ENCODE peak calls at places on chromosomes 13 and 19, in nine cellular contexts. O is WTC11, G is C1 segment of cervical spinal cord, J is GM13976, H is right atrium auricular region, B is COR-L47, K is amygdala, S is bronchial epithelial cell, Q is HT1080. U is an unnamed sample.

GRCh38 chr13:48116808-48117207 is 21.9 kb upstream of the MED4 start:
- DNase-seq in O (no peak), G (no peak), J (no peak), H (no peak), B (no peak), K (no peak), S (no peak), Q (no peak), U (no peak)

GRCh38 chr19:42250666-42251531 is 4.0 kb downstream of the ERF start:
- DNase-seq in O (no peak), G (peak; percentile 22), J (no peak), H (peak; percentile 76), B (no peak), K (peak; percentile 43), S (no peak), Q (peak; percentile 71), U (peak; percentile 63)

GRCh38 chr19:21519488-21519887 is 14.1 kb downstream of the ZNF429 start:
- DNase-seq in O (no peak), G (no peak), J (no peak), H (no peak), B (no peak), K (no peak), S (no peak), Q (no peak), U (no peak)

GRCh38 chr19:41935781-41936415 is 7.6 kb upstream of the ERFL start:
- DNase-seq in O (no peak), G (no peak), J (no peak), H (no peak), B (no peak), K (no peak), S (no peak), Q (no peak), U (no peak)

GRCh38 chr19:37466277-37466797 is 907 bp downstream of the ZNF569 start:
- DNase-seq in O (peak; percentile 11), G (no peak), J (no peak), H (no peak), B (no peak), K (no peak), S (no peak), Q (no peak), U (no peak)

GRCh38 chr13:85549819-85550218 is 249.4 kb downstream of the SLITRK6 start:
- DNase-seq in O (no peak), G (no peak), J (no peak), H (no peak), B (no peak), K (no peak), S (no peak), Q (no peak), U (no peak)

GRCh38 chr19:5891938-5892771 is 11.4 kb downstream of the NDUFA11 start:
- DNase-seq in O (peak; percentile 53), G (no peak), J (peak; percentile 62), H (no peak), B (no peak), K (peak; percentile 20), S (no peak), Q (peak; percentile 38), U (peak; percentile 72)

GRCh38 chr13:112067871-112068305 is 939 bp downstream of the SOX1 start:
- DNase-seq in O (peak; percentile 56), G (no peak), J (no peak), H (no peak), B (peak; percentile 78), K (no peak), S (no peak), Q (no peak), U (no peak)

GRCh38 chr19:13173129-13173737 is 23.0 kb downstream of the IER2 start:
- DNase-seq in O (no peak), G (no peak), J (no peak), H (no peak), B (no peak), K (no peak), S (no peak), Q (no peak), U (no peak)

GRCh38 chr19:13842294-13843103 is 34.4 kb upstream of the NANOS3 start:
- DNase-seq in O (peak; percentile 59), G (peak; percentile 25), J (peak; percentile 88), H (peak; percentile 91), B (no peak), K (peak; percentile 28), S (no peak), Q (peak; percentile 66), U (peak; percentile 94)

GRCh38 chr13:74904547-74904946 is 577.4 kb downstream of the TBC1D4 start:
- DNase-seq in O (no peak), G (no peak), J (no peak), H (no peak), B (no peak), K (no peak), S (no peak), Q (no peak), U (no peak)

GRCh38 chr19:3784607-3785463 is 1.3 kb downstream of the MATK start:
- DNase-seq in O (no peak), G (no peak), J (no peak), H (no peak), B (no peak), K (no peak), S (no peak), Q (no peak), U (no peak)

GRCh38 chr19:44258835-44259413 is 762 bp upstream of the ZNF233 start:
- DNase-seq in O (no peak), G (no peak), J (no peak), H (no peak), B (no peak), K (no peak), S (no peak), Q (no peak), U (no peak)

GRCh38 chr13:20685042-20685441 is 18.5 kb upstream of the IL17D start:
- DNase-seq in O (no peak), G (no peak), J (no peak), H (no peak), B (no peak), K (no peak), S (no peak), Q (no peak), U (no peak)

GRCh38 chr19:34319230-34319585 is 45.8 kb upstream of the GPI start:
- DNase-seq in O (no peak), G (no peak), J (no peak), H (no peak), B (no peak), K (no peak), S (peak; percentile 60), Q (no peak), U (no peak)

GRCh38 chr13:78610381-78610883 is 7.1 kb upstream of the POU4F1 start:
- DNase-seq in O (no peak), G (no peak), J (no peak), H (no peak), B (no peak), K (no peak), S (peak; percentile 10), Q (no peak), U (no peak)

GRCh38 chr13:41058229-41059070 is 2.9 kb upstream of the WBP4 start:
- DNase-seq in O (no peak), G (no peak), J (no peak), H (no peak), B (no peak), K (no peak), S (no peak), Q (no peak), U (no peak)

GRCh38 chr13:33678906-33679657 is 138.9 kb upstream of the RFC3 start:
- DNase-seq in O (no peak), G (peak; percentile 67), J (peak; percentile 88), H (peak; percentile 72), B (no peak), K (peak; percentile 13), S (peak; percentile 73), Q (peak; percentile 75), U (peak; percentile 39)

GRCh38 chr19:30690935-30691505 is 318.8 kb downstream of the ZNF536 start:
- DNase-seq in O (peak; percentile 38), G (no peak), J (no peak), H (no peak), B (no peak), K (no peak), S (no peak), Q (no peak), U (no peak)

GRCh38 chr13:48631441-48631840 is 22.3 kb upstream of the CYSLTR2 start:
- DNase-seq in O (no peak), G (no peak), J (no peak), H (no peak), B (no peak), K (no peak), S (no peak), Q (no peak), U (no peak)

GRCh38 chr19:743168-743687 is 7.7 kb upstream of the MISP start:
- DNase-seq in O (peak; percentile 46), G (no peak), J (peak; percentile 69), H (no peak), B (peak; percentile 52), K (no peak), S (no peak), Q (no peak), U (no peak)

GRCh38 chr13:35630551-35631275 is 154.2 kb upstream of the MAB21L1 start:
- DNase-seq in O (peak; percentile 28), G (no peak), J (peak; percentile 20), H (no peak), B (peak; percentile 39), K (no peak), S (peak; percentile 55), Q (peak; percentile 52), U (no peak)

GRCh38 chr13:93505104-93505952 is 278.7 kb downstream of the GPC6 start:
- DNase-seq in O (no peak), G (no peak), J (no peak), H (no peak), B (no peak), K (no peak), S (no peak), Q (no peak), U (no peak)

GRCh38 chr19:7348587-7349230 is at the start of gene ARHGEF18:
- DNase-seq in O (no peak), G (no peak), J (peak; percentile 68), H (no peak), B (no peak), K (no peak), S (no peak), Q (no peak), U (peak; percentile 46)

GRCh38 chr13:91988331-91988730 is 589.9 kb downstream of the GPC5 start:
- DNase-seq in O (no peak), G (no peak), J (no peak), H (no peak), B (no peak), K (no peak), S (no peak), Q (no peak), U (no peak)

GRCh38 chr19:9751449-9751848 is 17.1 kb downstream of the ZNF846 start:
- DNase-seq in O (no peak), G (no peak), J (no peak), H (no peak), B (no peak), K (no peak), S (no peak), Q (no peak), U (no peak)

GRCh38 chr19:50646074-50646807 is 3.0 kb upstream of the C19orf81 start:
- DNase-seq in O (no peak), G (no peak), J (no peak), H (no peak), B (no peak), K (no peak), S (peak; percentile 17), Q (peak; percentile 91), U (no peak)

GRCh38 chr19:10553087-10553667 is 9.5 kb downstream of the ATG4D start:
- DNase-seq in O (no peak), G (no peak), J (no peak), H (no peak), B (no peak), K (no peak), S (no peak), Q (no peak), U (no peak)

GRCh38 chr13:52779028-52779612 is 39.5 kb upstream of the CNMD start:
- DNase-seq in O (no peak), G (no peak), J (no peak), H (no peak), B (no peak), K (peak; percentile 8), S (no peak), Q (no peak), U (no peak)

GRCh38 chr19:13795595-13796300 is 505 bp downstream of the ZSWIM4 start:
- DNase-seq in O (peak; percentile 46), G (no peak), J (peak; percentile 74), H (no peak), B (no peak), K (no peak), S (no peak), Q (no peak), U (no peak)

GRCh38 chr19:57934820-57935665 is at the start of gene ZNF418:
- DNase-seq in O (peak; percentile 71), G (peak; percentile 67), J (peak; percentile 49), H (peak; percentile 62), B (no peak), K (peak; percentile 79), S (peak; percentile 86), Q (no peak), U (peak; percentile 58)